ENCODE peak calls at places on chromosomes 2 and 18, in four cellular contexts. K is heart left ventricle, R is HTR-8/SVneo, M is left cardiac atrium. X is an unnamed sample.

GRCh38 chr2:203280428-203281064 is 41.7 kb downstream of the CYP20A1 start:
- DNase-seq in K (no peak), R (peak; percentile 15), M (no peak), X (peak; percentile 39)

GRCh38 chr2:168699834-168700417 is 102.5 kb upstream of the NOSTRIN start:
- DNase-seq in K (peak; percentile 93), R (no peak), M (peak; percentile 81), X (no peak)

GRCh38 chr2:175976758-175977157 is 25.3 kb downstream of the LNPK start:
- DNase-seq in K (no peak), R (no peak), M (no peak), X (no peak)

GRCh38 chr2:230877131-230877736 is 12.5 kb downstream of the ITM2C start:
- DNase-seq in K (no peak), R (no peak), M (no peak), X (no peak)

GRCh38 chr2:159790323-159790722 is 7.7 kb downstream of the CD302 start:
- DNase-seq in K (no peak), R (no peak), M (no peak), X (no peak)

GRCh38 chr2:39281391-39281790 is 37.6 kb upstream of the CDKL4 start:
- DNase-seq in K (no peak), R (no peak), M (no peak), X (no peak)

GRCh38 chr2:240326886-240327285 is 108.6 kb upstream of the GPC1 start:
- DNase-seq in K (no peak), R (no peak), M (no peak), X (no peak)

GRCh38 chr2:240139011-240139441 is 1.4 kb downstream of the OTOS start:
- DNase-seq in K (no peak), R (no peak), M (peak; percentile 7), X (no peak)

GRCh38 chr18:8507361-8507760 is 101.9 kb upstream of the RAB12 start:
- DNase-seq in K (no peak), R (no peak), M (no peak), X (no peak)

GRCh38 chr18:79766308-79766707 is 31.4 kb upstream of the KCNG2 start:
- DNase-seq in K (no peak), R (no peak), M (no peak), X (no peak)

GRCh38 chr2:122565364-122565763 is 809.9 kb downstream of the TSN start:
- DNase-seq in K (no peak), R (no peak), M (no peak), X (no peak)

GRCh38 chr2:202824901-202825300 is 46.7 kb downstream of the ICA1L start:
- DNase-seq in K (no peak), R (no peak), M (no peak), X (no peak)

GRCh38 chr2:208077286-208077685 is 47.0 kb downstream of the CRYGD start:
- DNase-seq in K (no peak), R (no peak), M (no peak), X (no peak)

GRCh38 chr2:19883971-19884720 is 17.6 kb downstream of the TTC32 start:
- DNase-seq in K (no peak), R (no peak), M (no peak), X (no peak)

GRCh38 chr18:55124078-55124477 is 164.8 kb upstream of the CCDC68 start:
- DNase-seq in K (peak; percentile 35), R (no peak), M (peak; percentile 23), X (no peak)

GRCh38 chr18:8696749-8697211 is 8.6 kb upstream of the MTCL1 start:
- DNase-seq in K (peak; percentile 68), R (peak; percentile 70), M (peak; percentile 75), X (no peak)

GRCh38 chr2:48754874-48755273 is 650 bp downstream of the LHCGR start:
- DNase-seq in K (no peak), R (no peak), M (no peak), X (no peak)

GRCh38 chr2:65031341-65032015 is 24.7 kb upstream of the CEP68 start:
- DNase-seq in K (no peak), R (no peak), M (no peak), X (no peak)

GRCh38 chr2:177716484-177716883 is 323.9 kb downstream of the AGPS start:
- DNase-seq in K (no peak), R (no peak), M (no peak), X (no peak)

GRCh38 chr2:8234253-8234652 is 447.6 kb upstream of the ID2 start:
- DNase-seq in K (no peak), R (no peak), M (no peak), X (no peak)

GRCh38 chr2:105869318-105869717 is 124.6 kb downstream of the NCK2 start:
- DNase-seq in K (no peak), R (no peak), M (no peak), X (no peak)

GRCh38 chr2:104412384-104412783 is 441.5 kb upstream of the POU3F3 start:
- DNase-seq in K (no peak), R (no peak), M (no peak), X (no peak)

GRCh38 chr2:207226671-207227061 is 60.9 kb upstream of the KLF7 start:
- DNase-seq in K (no peak), R (no peak), M (no peak), X (no peak)

GRCh38 chr2:24231461-24231881 is 56.6 kb downstream of the FAM228A start:
- DNase-seq in K (no peak), R (no peak), M (no peak), X (no peak)

GRCh38 chr18:27599202-27599829 is 414.2 kb upstream of the CHST9 start:
- DNase-seq in K (no peak), R (peak; percentile 8), M (no peak), X (no peak)

GRCh38 chr2:619964-620363 is 57.2 kb downstream of the TMEM18 start:
- DNase-seq in K (no peak), R (no peak), M (no peak), X (no peak)

GRCh38 chr2:230657462-230657861 is 55.2 kb upstream of the CAB39 start:
- DNase-seq in K (no peak), R (no peak), M (no peak), X (no peak)